ENCODE peak calls at places on chromosomes 11 and 22, in four cellular contexts. J is GM23338, X is IMR-90, Y is MCF 10A. W is an unnamed sample.

GRCh38 chr11:126443120-126443519 is 87.6 kb downstream of the ST3GAL4 start:
- DNase-seq in J (no peak), X (no peak), Y (no peak), W (no peak)

GRCh38 chr22:44399196-44399837 is 86.6 kb upstream of the SHISAL1 start:
- DNase-seq in X (no peak), J (no peak), Y (no peak), W (peak)

GRCh38 chr11:112113539-112114457 is 27.1 kb downstream of the SDHD start:
- DNase-seq in J (peak), Y (peak), X (peak), W (no peak)

GRCh38 chr22:40002935-40003715 is 8.4 kb downstream of the FAM83F start:
- DNase-seq in J (no peak), X (no peak), Y (no peak), W (no peak)

GRCh38 chr11:7020183-7020917 is at the start of the genes NLRP14 and ZNF214:
- DNase-seq in Y (peak), J (peak), X (peak), W (peak)

GRCh38 chr22:46843691-46844297 is 81.3 kb downstream of the TBC1D22A start:
- DNase-seq in X (peak), J (no peak), Y (no peak), W (no peak)

GRCh38 chr11:62805991-62806441 is 776 bp upstream of the NXF1 start:
- DNase-seq in Y (no peak), J (peak), X (no peak), W (no peak)

GRCh38 chr22:42724062-42724461 is 3.4 kb upstream of the A4GALT start:
- DNase-seq in Y (no peak), J (no peak), X (no peak), W (no peak)

GRCh38 chr11:95089620-95090542 is at the start of gene ENDOD1:
- DNase-seq in Y (peak), J (peak), X (peak), W (peak)

GRCh38 chr11:59201376-59201775 is 11.4 kb downstream of the MPEG1 start:
- DNase-seq in Y (peak), X (no peak), J (peak), W (no peak)
- TF ChIP-seq CTCF in Y (peak), X (no peak), J (peak), W (no peak)

GRCh38 chr11:65806972-65807371 is 20.1 kb downstream of the OVOL1 start:
- DNase-seq in J (no peak), X (no peak), Y (no peak), W (no peak)

GRCh38 chr11:65811764-65812475 is 21.8 kb upstream of the SNX32 start:
- DNase-seq in J (no peak), X (no peak), Y (no peak), W (no peak)

GRCh38 chr11:65810046-65810868 is 23.4 kb downstream of the OVOL1 start:
- DNase-seq in X (no peak), J (no peak), Y (peak), W (no peak)

GRCh38 chr11:65809496-65809895 is 22.6 kb downstream of the OVOL1 start:
- DNase-seq in J (no peak), Y (no peak), X (no peak), W (no peak)

DNA sequence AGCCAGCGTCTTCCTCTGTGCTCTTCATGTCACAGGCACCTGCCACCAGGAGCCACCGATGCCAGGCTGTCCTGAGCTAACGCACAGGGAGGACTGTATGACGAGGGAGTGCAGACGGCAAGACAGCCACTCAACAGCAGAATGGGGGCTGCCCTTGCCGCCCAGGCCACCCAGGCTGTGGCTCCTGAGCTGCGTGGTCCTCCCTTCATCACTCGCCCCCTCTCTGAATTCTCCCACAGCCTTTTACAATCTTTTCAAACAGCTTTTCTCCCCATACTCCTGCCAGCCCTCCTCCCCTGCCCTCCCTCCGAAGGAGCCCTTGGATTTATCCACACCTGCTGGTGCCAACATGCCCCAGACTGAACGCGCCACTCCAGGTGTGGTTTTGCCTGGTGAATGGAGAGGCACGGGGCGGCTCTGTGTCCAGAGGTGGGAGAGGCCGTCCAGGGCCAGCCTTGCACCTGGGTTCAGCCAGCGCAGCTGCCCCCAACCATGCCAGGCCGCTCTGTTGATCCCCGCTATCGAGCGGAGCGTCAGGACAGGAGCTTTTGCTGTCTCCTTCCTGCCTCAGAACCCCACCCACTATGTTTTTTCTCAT is 22.0 kb downstream of the OVOL1 start:
- DNase-seq in X (no peak), J (no peak), Y (no peak), W (no peak)
- TF ChIP-seq CTCF in X (no peak), J (no peak), Y (no peak), W (no peak)

GRCh38 chr11:86807356-86807755 is 7.0 kb downstream of the PRSS23 start:
- DNase-seq in J (no peak), Y (no peak), X (no peak), W (no peak)
- TF ChIP-seq CTCF in J (no peak), Y (no peak), X (no peak), W (no peak)

GRCh38 chr11:17735823-17736772 is 1.5 kb downstream of the KCNC1 start:
- DNase-seq in X (no peak), Y (no peak), J (peak), W (no peak)
- TF ChIP-seq CTCF in X (peak), Y (no peak), J (peak), W (no peak)